ENCODE peak calls at places on chromosomes 6 and 20, in four cellular contexts. U is erythroblast, Y is esophagus muscularis mucosa, M is prostate gland. A is an unnamed sample.

GRCh38 chr20:41123636-41124035 is 13.7 kb upstream of the PLCG1 start:
- DNase-seq in U (no peak), Y (no peak), M (no peak), A (no peak)

GRCh38 chr20:15188415-15188814 is 851.0 kb upstream of the FLRT3 start:
- DNase-seq in U (no peak), Y (no peak), M (no peak), A (no peak)

GRCh38 chr6:21987501-21987957 is 309.3 kb downstream of the PRL start:
- DNase-seq in U (no peak), Y (no peak), M (peak), A (peak)

GRCh38 chr6:52570291-52570700 is 6.6 kb downstream of the TRAM2 start:
- DNase-seq in U (no peak), Y (no peak), M (no peak), A (no peak)

GRCh38 chr6:1686117-1687098 is 76.7 kb downstream of the FOXC1 start:
- DNase-seq in U (no peak), Y (no peak), M (peak), A (no peak)

GRCh38 chr20:32487381-32487780 is 97.8 kb downstream of the NOL4L start:
- DNase-seq in U (no peak), Y (no peak), M (no peak), A (no peak)

GRCh38 chr6:95094751-95095150 is 482.6 kb upstream of the MANEA start:
- DNase-seq in U (no peak), Y (no peak), M (no peak), A (no peak)

GRCh38 chr6:160386869-160387518 is 38.8 kb downstream of the SLC22A3 start:
- DNase-seq in U (no peak), Y (no peak), M (peak), A (peak)

GRCh38 chr6:159121387-159121955 is 47.7 kb upstream of the FNDC1 start:
- DNase-seq in U (no peak), Y (no peak), M (no peak), A (no peak)

GRCh38 chr6:136587527-136587926 is 37.3 kb upstream of the MAP7 start:
- DNase-seq in U (peak), Y (no peak), M (no peak), A (no peak)

GRCh38 chr20:48242623-48243022 is 457.3 kb upstream of the SULF2 start:
- DNase-seq in U (no peak), Y (no peak), M (no peak), A (no peak)

GRCh38 chr6:33201935-33202334 is 1.3 kb downstream of the SLC39A7 start:
- DNase-seq in U (no peak), Y (no peak), M (no peak), A (no peak)

GRCh38 chr6:135094403-135094821 is 39.8 kb upstream of the HBS1L start:
- DNase-seq in U (no peak), Y (no peak), M (no peak), A (no peak)

GRCh38 chr6:42929928-42930360 is 664 bp downstream of the CNPY3 start:
- DNase-seq in U (peak), Y (no peak), M (no peak), A (no peak)

GRCh38 chr20:57481281-57481711 is 43.6 kb downstream of the CTCFL start:
- DNase-seq in U (no peak), Y (no peak), M (no peak), A (no peak)

DNA sequence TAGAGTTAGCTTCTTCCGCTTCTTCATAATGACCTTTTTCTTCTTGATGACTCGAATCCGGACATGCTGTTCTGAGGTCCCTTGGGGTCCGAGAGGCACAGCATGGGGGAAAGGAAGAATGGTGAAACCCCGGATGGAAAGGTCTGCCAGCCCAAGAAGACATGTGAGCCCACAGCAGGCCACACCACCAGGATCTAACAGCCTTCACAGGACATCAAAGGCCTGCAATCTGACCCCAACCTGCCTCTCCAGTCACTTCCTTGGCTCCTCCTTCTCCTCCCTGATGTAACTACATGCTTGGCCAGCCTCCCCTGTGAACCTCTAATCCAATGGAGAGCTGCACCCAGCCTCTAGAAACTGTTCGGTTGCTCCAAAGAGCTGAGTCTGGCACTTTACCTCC is 1.6 kb downstream of the CPXM1 start:
- DNase-seq in U (no peak), Y (no peak), M (no peak), A (no peak)
- TF ChIP-seq POLR2A in U (no peak), Y (no peak), M (no peak), A (no peak)

GRCh38 chr6:29722773-29723665 is at the start of gene HLA-F:
- DNase-seq in U (peak), Y (peak), M (peak), A (peak)
- TF ChIP-seq POLR2A in U (no peak), Y (peak), M (peak), A (peak)

DNA sequence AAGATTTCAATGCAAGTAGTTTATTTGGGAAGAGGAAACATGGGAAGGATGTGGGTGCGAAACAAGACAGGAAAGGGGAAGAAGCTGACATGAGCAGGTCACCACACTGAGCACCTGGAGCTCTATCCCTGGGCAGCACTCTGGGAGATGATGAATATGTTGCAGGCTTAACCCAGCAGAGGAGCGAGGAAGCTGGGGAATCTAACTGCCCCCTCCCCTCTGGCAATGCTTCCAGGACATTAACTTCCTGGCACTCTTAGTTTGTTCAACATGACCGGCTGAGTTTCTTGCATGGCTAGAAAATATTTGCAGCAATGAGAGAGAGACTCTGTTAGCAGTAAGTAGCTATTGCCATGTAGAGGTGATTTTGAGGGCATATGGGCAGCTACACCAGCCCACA is 4.9 kb upstream of the ADA start:
- DNase-seq in U (no peak), Y (no peak), M (no peak), A (no peak)
- TF ChIP-seq POLR2A in U (no peak), Y (no peak), M (no peak), A (no peak)

GRCh38 chr6:155314092-155314772 is at the start of gene TFB1M:
- DNase-seq in U (peak), Y (peak), M (peak), A (peak)
- TF ChIP-seq POLR2A in U (peak), Y (peak), M (peak), A (peak)

GRCh38 chr6:146857180-146857959 is 258.6 kb downstream of the ADGB start:
- DNase-seq in U (peak), Y (peak), M (peak), A (peak)
- TF ChIP-seq POLR2A in U (no peak), Y (no peak), M (no peak), A (no peak)

GRCh38 chr6:27205375-27206278 is 41.9 kb upstream of the PRSS16 start:
- DNase-seq in U (no peak), Y (no peak), M (no peak), A (no peak)
- TF ChIP-seq POLR2A in U (no peak), Y (no peak), M (no peak), A (no peak)